ENCODE peak calls at places on chromosomes 16 and 17, in five cellular contexts. U, T, B, J and Y are unnamed samples.

GRCh38 chr16:48321307-48322036 is 63.7 kb downstream of the SIAH1 start:
- DNase-seq in J (no peak), T (peak), B (no peak), U (peak), Y (no peak)

GRCh38 chr16:71969353-71969752 is 30.8 kb downstream of the PKD1L3 start:
- DNase-seq in J (no peak), B (no peak), T (no peak), U (no peak), Y (no peak)

GRCh38 chr16:87982491-87983415 is 31.5 kb downstream of the BANP start:
- DNase-seq in B (no peak), U (no peak), J (no peak), T (no peak), Y (no peak)

GRCh38 chr17:19897108-19897854 is 29.5 kb upstream of the ULK2 start:
- DNase-seq in B (no peak), J (no peak), U (no peak), T (no peak), Y (peak)

GRCh38 chr17:9887521-9887920 is 17.6 kb downstream of the RCVRN start:
- DNase-seq in J (no peak), T (no peak), U (no peak), B (no peak), Y (no peak)

GRCh38 chr17:67011527-67012175 is 32.7 kb upstream of the CACNG1 start:
- DNase-seq in U (no peak), B (peak), T (no peak), J (no peak), Y (no peak)

GRCh38 chr16:57675752-57676623 is 7.9 kb downstream of the ADGRG3 start:
- DNase-seq in U (no peak), T (no peak), J (no peak), B (no peak), Y (no peak)

GRCh38 chr16:83054302-83054701 is 427.5 kb downstream of the CDH13 start:
- DNase-seq in T (no peak), U (no peak), B (no peak), J (no peak), Y (no peak)

GRCh38 chr17:81652901-81653771 is 3.2 kb downstream of the PDE6G start:
- DNase-seq in B (peak), T (no peak), J (no peak), U (no peak), Y (no peak)

GRCh38 chr17:50559674-50560184 is 786 bp upstream of the CACNA1G start:
- DNase-seq in J (no peak), T (peak), B (peak), U (peak), Y (no peak)

GRCh38 chr16:70767377-70768204 is 33.4 kb downstream of the VAC14 start:
- DNase-seq in B (no peak), J (no peak), T (no peak), U (peak), Y (no peak)

GRCh38 chr17:77286641-77287431 is 146.1 kb downstream of the SEC14L1 start:
- DNase-seq in B (no peak), J (no peak), U (peak), T (no peak), Y (no peak)

GRCh38 chr17:77592503-77592902 is 366.0 kb upstream of the TNRC6C start:
- DNase-seq in T (no peak), B (no peak), U (no peak), J (no peak), Y (no peak)

GRCh38 chr17:5665164-5665563 is 80.9 kb upstream of the NLRP1 start:
- DNase-seq in T (no peak), U (peak), B (no peak), J (no peak), Y (no peak)

GRCh38 chr17:30543456-30543855 is 66.2 kb downstream of the GOSR1 start:
- DNase-seq in U (no peak), T (no peak), J (no peak), B (no peak), Y (no peak)

GRCh38 chr17:77535435-77535834 is 394.7 kb downstream of the SEC14L1 start:
- DNase-seq in B (no peak), T (no peak), U (no peak), J (no peak), Y (no peak)

GRCh38 chr16:12311887-12312286 is 335.4 kb downstream of the SNX29 start:
- DNase-seq in J (no peak), U (no peak), T (no peak), B (no peak), Y (no peak)

GRCh38 chr17:75749545-75750389 is 15.2 kb downstream of the GALK1 start:
- DNase-seq in J (peak), T (peak), U (peak), B (peak), Y (peak)

GRCh38 chr17:67157732-67158639 is 87.0 kb downstream of the HELZ start:
- DNase-seq in B (peak), T (no peak), J (no peak), U (peak), Y (no peak)

GRCh38 chr16:84547539-84548058 is 43.1 kb upstream of the MEAK7 start:
- DNase-seq in J (no peak), T (no peak), U (no peak), B (no peak), Y (no peak)

GRCh38 chr17:9907883-9908648 is 3.0 kb upstream of the RCVRN start:
- DNase-seq in B (no peak), U (no peak), T (no peak), J (no peak), Y (no peak)

GRCh38 chr17:40086150-40087044 is 14.0 kb downstream of the NR1D1 start:
- DNase-seq in T (no peak), J (no peak), B (peak), U (no peak), Y (no peak)

GRCh38 chr17:13477180-13477611 is 124.5 kb downstream of the HS3ST3A1 start:
- DNase-seq in J (no peak), T (peak), B (no peak), U (peak), Y (no peak)

GRCh38 chr17:47844230-47844629 is 3.2 kb upstream of the SCRN2 start:
- DNase-seq in U (no peak), B (no peak), J (no peak), T (no peak), Y (no peak)

GRCh38 chr17:47843391-47843730 is 2.3 kb upstream of the SCRN2 start:
- DNase-seq in J (no peak), U (no peak), T (no peak), B (no peak), Y (no peak)

GRCh38 chr17:47840742-47841487 is at the start of gene SCRN2:
- DNase-seq in U (peak), B (peak), J (peak), T (peak), Y (peak)

GRCh38 chr17:47839899-47840741 is 953 bp downstream of the SCRN2 start:
- DNase-seq in U (no peak), T (no peak), B (no peak), J (no peak), Y (peak)

DNA sequence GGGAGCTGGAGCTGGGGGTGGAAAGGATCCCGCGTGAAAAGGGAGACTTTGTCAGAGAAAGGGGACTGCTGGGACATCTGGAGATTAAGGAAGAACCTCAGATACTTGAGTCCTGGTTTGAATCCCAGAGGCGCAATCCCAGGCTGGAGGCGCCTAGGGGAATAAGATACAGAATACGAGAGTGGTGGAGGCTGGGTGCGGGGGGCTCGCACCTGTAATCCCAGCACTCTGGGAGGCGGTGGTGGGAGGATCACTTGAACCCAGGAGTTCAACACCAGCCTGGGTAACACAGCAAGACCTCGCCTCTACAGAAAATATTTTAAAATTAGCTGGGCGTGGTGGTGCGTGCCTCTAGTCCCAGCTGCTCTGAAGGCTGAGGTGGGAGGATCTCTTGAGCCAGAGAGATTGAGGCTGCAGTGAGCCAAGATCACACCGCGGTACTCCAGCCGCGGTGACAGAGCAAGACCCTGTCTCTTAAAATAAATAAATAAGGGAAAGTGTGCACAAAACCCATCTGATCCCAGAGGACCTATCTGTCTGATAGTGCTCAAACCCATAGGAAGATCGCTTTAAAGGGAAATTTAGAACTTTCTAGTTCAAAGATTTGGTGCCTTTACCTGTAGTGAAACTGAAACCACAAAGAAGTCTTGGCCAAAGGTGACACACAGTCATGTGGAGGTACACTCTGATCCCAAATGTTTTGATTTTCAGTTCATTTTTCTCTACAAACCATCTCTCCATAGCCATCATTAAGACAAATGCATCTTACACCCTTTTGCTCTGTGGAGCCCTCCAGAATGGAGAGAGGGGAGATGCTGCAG is 625 bp upstream of the SCRN2 start:
- DNase-seq in T (no peak), B (no peak), J (no peak), U (no peak), Y (no peak)
- TF ChIP-seq CTCF in T (no peak), B (no peak), J (no peak), U (no peak), Y (no peak)

GRCh38 chr17:17568772-17569195 is 22.7 kb downstream of the PEMT start:
- DNase-seq in T (peak), U (peak), B (peak), J (no peak), Y (no peak)
- TF ChIP-seq CTCF in T (peak), U (peak), B (peak), J (peak), Y (peak)

GRCh38 chr17:15882777-15883176 is 62.2 kb upstream of the ADORA2B start:
- DNase-seq in B (no peak), U (no peak), T (no peak), J (no peak), Y (no peak)
- TF ChIP-seq CTCF in B (no peak), U (no peak), T (no peak), J (no peak), Y (no peak)

GRCh38 chr17:37191219-37191618 is 184.6 kb upstream of the C17orf78 start:
- DNase-seq in J (no peak), T (peak), B (no peak), U (no peak), Y (no peak)

GRCh38 chr17:37190493-37190892 is 185.3 kb upstream of the C17orf78 start:
- DNase-seq in B (no peak), T (no peak), U (no peak), J (no peak), Y (no peak)

GRCh38 chr17:37194208-37194607 is 181.6 kb upstream of the C17orf78 start:
- DNase-seq in J (no peak), U (no peak), B (no peak), T (no peak), Y (no peak)
- TF ChIP-seq CTCF in J (no peak), U (no peak), B (no peak), T (no peak), Y (no peak)

GRCh38 chr17:63443053-63443452 is 3.1 kb downstream of the CYB561 start:
- DNase-seq in B (no peak), J (no peak), T (no peak), U (no peak), Y (no peak)

GRCh38 chr17:63440770-63441335 is 5.3 kb downstream of the CYB561 start:
- DNase-seq in T (no peak), U (no peak), B (no peak), J (no peak), Y (no peak)

GRCh38 chr17:63442074-63442473 is 4.0 kb downstream of the CYB561 start:
- DNase-seq in T (no peak), J (no peak), B (no peak), U (no peak), Y (no peak)

GRCh38 chr17:63441654-63442053 is 4.5 kb downstream of the CYB561 start:
- DNase-seq in T (no peak), U (no peak), B (no peak), J (no peak), Y (no peak)

DNA sequence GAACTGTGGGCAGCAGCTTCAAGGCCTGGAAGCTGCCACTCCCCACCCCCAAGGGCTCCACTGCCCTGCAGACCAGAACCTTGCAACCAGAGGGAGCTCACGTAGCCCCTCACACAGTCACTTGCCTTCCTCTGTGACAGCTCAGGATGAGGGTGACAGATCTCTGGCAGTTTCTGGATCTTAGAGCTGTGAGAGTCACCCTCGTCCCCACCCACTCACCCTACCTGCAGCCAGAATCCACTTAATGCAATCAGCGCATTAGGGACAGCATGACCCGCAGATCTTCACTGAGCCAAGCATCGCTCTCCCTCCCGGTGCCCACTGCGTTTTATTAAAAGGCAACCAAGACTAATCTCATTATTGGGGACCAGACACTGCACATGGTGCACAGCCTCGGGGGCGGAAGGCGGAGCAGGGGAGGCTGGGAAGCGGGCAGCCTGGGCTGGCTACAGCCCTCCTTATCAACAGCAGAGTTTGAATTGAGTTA is 3.5 kb downstream of the CYB561 start:
- DNase-seq in U (no peak), J (no peak), B (peak), T (no peak), Y (no peak)
- TF ChIP-seq CTCF in U (peak), J (peak), B (no peak), T (no peak), Y (no peak)

GRCh38 chr16:75197522-75198134 is 9.3 kb downstream of the CTRB2 start:
- DNase-seq in J (no peak), T (no peak), U (no peak), B (no peak), Y (no peak)
- TF ChIP-seq CTCF in J (no peak), T (no peak), U (no peak), B (no peak), Y (no peak)

GRCh38 chr17:31562447-31562846 is 171.0 kb downstream of the RAB11FIP4 start:
- DNase-seq in B (no peak), T (no peak), U (no peak), J (no peak), Y (no peak)
- TF ChIP-seq CTCF in B (no peak), T (no peak), U (no peak), J (no peak), Y (no peak)

GRCh38 chr17:45662432-45662831 is 121.7 kb upstream of the CRHR1 start:
- DNase-seq in U (no peak), J (no peak), T (no peak), B (no peak), Y (no peak)
- TF ChIP-seq CTCF in U (no peak), J (no peak), T (no peak), B (no peak), Y (no peak)

GRCh38 chr17:82967268-82968032 is 112.0 kb upstream of the METRNL start:
- DNase-seq in T (no peak), J (no peak), B (no peak), U (no peak), Y (no peak)
- TF ChIP-seq CTCF in T (no peak), J (no peak), B (no peak), U (no peak), Y (no peak)

GRCh38 chr17:28369684-28370034 is 448 bp downstream of the VTN start:
- DNase-seq in U (no peak), J (no peak), B (no peak), T (no peak), Y (no peak)
- TF ChIP-seq CTCF in U (no peak), J (no peak), B (no peak), T (no peak), Y (no peak)